ENCODE peak calls at places on chromosomes 11 and 22, in eight cellular contexts. T is colonic mucosa, N is fibroblast of pulmonary artery, D is astrocyte of the spinal cord, K is Caco-2, Q is NB4, H is IMR-90, B is fibroblast of the aortic adventitia. M is an unnamed sample.
A peak's percentile ranks its signal among the peaks of the same experiment; 100 is the strongest.

GRCh38 chr22:19646383-19646782 is 67.9 kb upstream of the SEPTIN5 start:
- DNase-seq in D (no peak), K (no peak), N (no peak), H (no peak), Q (no peak), B (no peak), T (no peak), M (no peak)

GRCh38 chr22:22820626-22821025 is 67.0 kb upstream of the IGLL5 start:
- DNase-seq in T (no peak), N (no peak), Q (no peak), D (no peak), K (no peak), H (no peak), B (no peak), M (no peak)

GRCh38 chr11:17697175-17697949 is 22.0 kb upstream of the MYOD1 start:
- DNase-seq in H (no peak), Q (no peak), T (no peak), N (no peak), B (no peak), K (no peak), D (no peak), M (no peak)

GRCh38 chr22:38246692-38247091 is 26.1 kb downstream of the TMEM184B start:
- DNase-seq in D (no peak), H (no peak), T (no peak), B (no peak), Q (no peak), K (no peak), N (no peak), M (no peak)

GRCh38 chr22:37133304-37134018 is 16.3 kb downstream of the IL2RB start:
- DNase-seq in T (no peak), D (no peak), K (no peak), H (no peak), B (no peak), N (no peak), Q (peak; percentile 48), M (no peak)

GRCh38 chr11:14644396-14645246 is 1.0 kb downstream of the PDE3B start:
- DNase-seq in B (peak; percentile 9), T (peak; percentile 52), D (peak; percentile 29), N (peak; percentile 20), Q (peak; percentile 55), H (no peak), K (peak; percentile 49), M (no peak)

GRCh38 chr22:42959472-42960145 is 55.3 kb downstream of the PACSIN2 start:
- DNase-seq in B (peak; percentile 91), T (peak; percentile 76), Q (peak; percentile 79), D (peak; percentile 86), K (peak; percentile 80), N (peak; percentile 95), H (peak; percentile 88), M (peak; percentile 43)

GRCh38 chr11:1084561-1085439 is 10.1 kb downstream of the MUC2 start:
- DNase-seq in K (peak; percentile 26), Q (peak; percentile 44), B (no peak), N (no peak), H (no peak), T (no peak), D (no peak), M (no peak)

GRCh38 chr11:9172394-9172793 is 81.0 kb upstream of the SCUBE2 start:
- DNase-seq in T (no peak), K (no peak), H (no peak), N (no peak), B (no peak), Q (no peak), D (peak; percentile 21), M (no peak)

GRCh38 chr22:19419464-19420178 is 11.9 kb downstream of the HIRA start:
- DNase-seq in Q (peak; percentile 51), N (peak; percentile 28), T (no peak), B (no peak), H (peak; percentile 17), D (no peak), K (no peak), M (no peak)

GRCh38 chr11:79244175-79244804 is 196.5 kb downstream of the TENM4 start:
- DNase-seq in H (peak; percentile 97), K (no peak), N (peak; percentile 94), B (peak; percentile 96), T (no peak), D (peak; percentile 93), Q (peak; percentile 29), M (peak; percentile 98)

GRCh38 chr22:44622685-44623084 is 79.3 kb upstream of the PRR5 start:
- DNase-seq in D (no peak), N (no peak), T (no peak), Q (no peak), B (no peak), H (no peak), K (no peak), M (no peak)

GRCh38 chr22:48745842-48746788 is 1081.6 kb downstream of the BRD1 start:
- DNase-seq in B (no peak), D (no peak), H (no peak), N (no peak), K (peak; percentile 14), T (no peak), Q (no peak), M (no peak)

GRCh38 chr11:125091247-125091876 is 20.1 kb downstream of the TMEM218 start:
- DNase-seq in T (peak; percentile 16), D (peak; percentile 83), B (peak; percentile 86), K (peak; percentile 71), Q (peak; percentile 69), H (peak; percentile 77), N (peak; percentile 85), M (peak; percentile 65)

GRCh38 chr11:58577441-58578135 is 1.3 kb upstream of the ZFP91 start:
- DNase-seq in N (peak; percentile 88), Q (peak; percentile 95), B (peak; percentile 96), K (no peak), T (peak; percentile 68), H (peak; percentile 97), D (peak; percentile 83), M (peak; percentile 93)
- TF ChIP-seq CTCF in N (no peak), Q (no peak), B (no peak), K (no peak), T (no peak), H (no peak), D (no peak), M (no peak)

GRCh38 chr22:18048441-18048898 is 24.1 kb upstream of the MICAL3 start:
- DNase-seq in H (peak; percentile 57), Q (no peak), N (no peak), T (peak; percentile 36), D (no peak), K (peak; percentile 84), B (peak; percentile 40), M (peak; percentile 70)

GRCh38 chr22:18045794-18046193 is 21.4 kb upstream of the MICAL3 start:
- DNase-seq in D (no peak), B (no peak), N (no peak), Q (no peak), T (no peak), K (no peak), H (no peak), M (no peak)

GRCh38 chr22:18050065-18050464 is 25.7 kb upstream of the MICAL3 start:
- DNase-seq in T (no peak), N (no peak), D (no peak), H (no peak), K (no peak), Q (no peak), B (no peak), M (no peak)

GRCh38 chr22:18044548-18045271 is 20.3 kb upstream of the MICAL3 start:
- DNase-seq in T (peak; percentile 50), Q (no peak), H (peak; percentile 63), D (peak; percentile 47), K (no peak), N (no peak), B (peak; percentile 26), M (no peak)

DNA sequence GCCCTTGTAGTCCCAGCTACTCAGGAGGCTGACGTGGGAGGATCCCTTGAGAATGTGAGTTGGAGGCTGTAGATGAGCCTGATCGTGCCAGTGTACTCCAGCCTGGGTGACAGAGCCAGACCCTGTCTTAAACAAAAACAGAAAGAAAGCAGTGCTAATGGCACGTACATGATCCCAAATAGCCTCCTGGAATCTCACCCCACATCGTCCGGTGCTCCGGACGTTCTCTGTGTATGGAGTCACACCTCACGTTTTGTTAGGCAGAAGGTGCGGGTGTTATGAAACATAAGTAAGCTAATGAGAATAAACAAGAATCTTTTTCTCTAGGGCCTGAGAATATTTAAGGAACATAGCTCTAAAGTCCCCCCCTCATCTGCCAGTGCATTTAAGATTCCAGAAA is 23.7 kb upstream of the MICAL3 start:
- DNase-seq in H (no peak), B (no peak), Q (no peak), N (no peak), K (no peak), D (no peak), T (no peak), M (no peak)
- H3K4me3 ChIP-seq in H (no peak overlapping the region), B (no peak overlapping the region), Q (no peak overlapping the region), N (no peak overlapping the region), K (peak overlapping the region; percentile 35), D (no peak overlapping the region), T (no peak overlapping the region), M (peak overlapping the region; percentile 51)

GRCh38 chr11:66133216-66133775 is 63.2 kb downstream of the PACS1 start:
- DNase-seq in N (no peak), T (no peak), D (no peak), K (no peak), Q (no peak), H (no peak), B (no peak), M (no peak)
- TF ChIP-seq CTCF in N (no peak), T (no peak), D (no peak), K (no peak), Q (no peak), H (no peak), B (no peak), M (no peak)

DNA sequence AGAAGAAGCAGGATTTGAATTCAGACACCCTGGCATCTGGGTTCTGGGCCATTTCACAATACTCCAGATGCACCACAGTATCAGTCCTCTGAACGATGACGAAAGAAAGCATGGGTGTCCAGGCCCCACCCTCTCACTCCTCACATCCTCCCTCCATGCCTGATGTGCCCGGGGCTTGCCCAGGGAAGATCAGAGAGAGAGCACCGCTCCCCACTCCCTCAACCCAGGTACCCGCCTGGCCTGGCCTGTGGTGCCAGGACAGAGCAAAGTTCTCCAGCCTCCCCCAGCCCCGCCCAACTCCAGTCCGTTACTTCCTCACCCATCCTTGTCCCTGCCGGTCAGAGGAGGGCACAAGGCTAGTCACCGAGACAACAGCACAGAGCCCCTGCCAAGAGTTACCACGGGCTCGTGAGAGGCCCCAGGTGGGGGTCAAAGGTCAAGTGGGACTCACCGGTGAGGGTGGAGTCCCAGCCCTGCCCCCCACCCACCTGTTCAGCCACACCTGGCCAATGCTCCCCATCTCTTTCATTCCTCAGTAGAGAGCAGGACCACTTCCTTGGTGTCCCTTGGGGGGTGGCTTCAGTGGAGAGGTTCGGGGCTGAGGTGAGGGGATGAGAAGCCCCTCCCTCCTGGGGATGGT is 8.1 kb downstream of the BCL9L start:
- DNase-seq in T (peak; percentile 84), N (peak; percentile 94), K (peak; percentile 94), D (peak; percentile 75), Q (peak; percentile 83), B (peak; percentile 93), H (peak; percentile 91), M (peak; percentile 95)
- H3K4me3 ChIP-seq in T (peak overlapping the region; percentile 4), N (peak overlapping the region; percentile 98), K (peak overlapping the region; percentile 22), D (peak overlapping the region; percentile 12), Q (no peak overlapping the region), B (peak overlapping the region; percentile 57), H (no peak overlapping the region), M (peak overlapping the region; percentile 99)

GRCh38 chr22:49833340-49834007 is 5.8 kb upstream of the BRD1 start:
- DNase-seq in T (no peak), D (no peak), K (peak; percentile 66), Q (no peak), H (no peak), N (no peak), B (no peak), M (no peak)

GRCh38 chr22:49838771-49839717 is 11.4 kb upstream of the BRD1 start:
- DNase-seq in H (peak; percentile 33), T (peak; percentile 30), N (no peak), K (no peak), B (no peak), Q (peak; percentile 89), D (peak; percentile 19), M (no peak)
- TF ChIP-seq CTCF in H (no peak), T (no peak), N (no peak), K (no peak), B (no peak), Q (no peak), D (no peak), M (no peak)

M was measured in AG10803.